ENCODE peak calls at places on chromosome X, in seven cellular contexts. K is activated naive CD8-positive, alpha-beta T cell treated with anti-CD3 and anti-CD28 coated beads, Interleukin-2, amount 50 U/mL, for 24 hours; J is T-helper 9 cell; E is psoas muscle; I is lower leg skin; W is GM12892; R is HuH-7. O is an unnamed sample.
A peak's percentile ranks its signal among the peaks of the same experiment; 100 is the strongest.

GRCh38 chrX:74853255-74853654 is 72.0 kb downstream of the NEXMIF start:
- DNase-seq in K (no peak), J (no peak), E (no peak), I (no peak), W (no peak), R (no peak), O (no peak)

GRCh38 chrX:74383611-74384010 is 37.7 kb upstream of the SLC16A2 start:
- DNase-seq in K (peak; percentile 16), J (no peak), E (no peak), I (no peak), W (no peak), R (peak; percentile 42), O (no peak)

GRCh38 chrX:72057331-72057730 is 74.4 kb downstream of the RTL5 start:
- DNase-seq in K (no peak), J (no peak), E (no peak), I (no peak), W (no peak), R (no peak), O (no peak)

GRCh38 chrX:29419774-29420553 is 795.4 kb upstream of the MAGEB2 start:
- DNase-seq in K (no peak), J (no peak), E (no peak), I (no peak), W (no peak), R (no peak), O (no peak)

GRCh38 chrX:131081772-131082755 is 23.9 kb downstream of the ARHGAP36 start:
- DNase-seq in K (no peak), J (no peak), E (no peak), I (no peak), W (no peak), R (no peak), O (no peak)

GRCh38 chrX:57771689-57772088 is 91.6 kb upstream of the NLRP2B start:
- DNase-seq in K (no peak), J (no peak), E (no peak), I (no peak), W (no peak), R (no peak), O (no peak)

GRCh38 chrX:15989716-15990115 is 133.6 kb upstream of the GRPR start:
- DNase-seq in K (no peak), J (no peak), E (no peak), I (no peak), W (no peak), R (no peak), O (no peak)

GRCh38 chrX:109384569-109385174 is 97.2 kb downstream of the GUCY2F start:
- DNase-seq in K (no peak), J (no peak), E (no peak), I (no peak), W (no peak), R (no peak), O (no peak)

GRCh38 chrX:53445977-53446376 is 11.8 kb upstream of the HSD17B10 start:
- DNase-seq in K (peak; percentile 39), J (peak; percentile 21), E (peak; percentile 51), I (no peak), W (peak; percentile 31), R (peak; percentile 47), O (no peak)

GRCh38 chrX:72714471-72714916 is 388 bp upstream of the PHKA1 start:
- DNase-seq in K (peak; percentile 3), J (no peak), E (peak; percentile 90), I (peak; percentile 86), W (no peak), R (no peak), O (peak; percentile 92)

GRCh38 chrX:39832211-39832610 is 265.5 kb downstream of the BCOR start:
- DNase-seq in K (no peak), J (no peak), E (peak; percentile 39), I (no peak), W (no peak), R (no peak), O (no peak)

GRCh38 chrX:70434914-70435586 is 9.6 kb upstream of the DLG3 start:
- DNase-seq in K (no peak), J (no peak), E (peak; percentile 78), I (peak; percentile 84), W (no peak), R (no peak), O (no peak)

GRCh38 chrX:39815621-39816020 is 282.1 kb downstream of the BCOR start:
- DNase-seq in K (peak; percentile 22), J (no peak), E (peak; percentile 1), I (no peak), W (no peak), R (no peak), O (no peak)

GRCh38 chrX:130172127-130172834 is 519 bp downstream of the RAB33A start:
- DNase-seq in K (no peak), J (no peak), E (no peak), I (peak; percentile 67), W (no peak), R (no peak), O (no peak)

GRCh38 chrX:19440713-19441112 is 74.6 kb downstream of the MAP3K15 start:
- DNase-seq in K (no peak), J (no peak), E (no peak), I (no peak), W (no peak), R (no peak), O (no peak)

GRCh38 chrX:118360429-118361125 is 14.7 kb downstream of the WDR44 start:
- DNase-seq in K (no peak), J (no peak), E (no peak), I (no peak), W (no peak), R (no peak), O (no peak)

GRCh38 chrX:20427173-20427770 is 160.6 kb upstream of the RPS6KA3 start:
- DNase-seq in K (no peak), J (no peak), E (no peak), I (no peak), W (no peak), R (no peak), O (no peak)

GRCh38 chrX:153492153-153492454 is 2.7 kb upstream of the BGN start:
- DNase-seq in K (no peak), J (no peak), E (no peak), I (no peak), W (no peak), R (no peak), O (no peak)

GRCh38 chrX:128622296-128622695 is 570.1 kb upstream of the ACTRT1 start:
- DNase-seq in K (no peak), J (no peak), E (no peak), I (no peak), W (no peak), R (no peak), O (no peak)

GRCh38 chrX:104318330-104319009 is 63.7 kb upstream of the ESX1 start:
- DNase-seq in K (no peak), J (no peak), E (no peak), I (no peak), W (no peak), R (peak; percentile 6), O (no peak)

GRCh38 chrX:106726485-106727437 is at the start of gene RNF128:
- DNase-seq in K (peak; percentile 5), J (peak; percentile 1), E (peak; percentile 72), I (no peak), W (no peak), R (peak; percentile 79), O (no peak)

GRCh38 chrX:142549923-142550322 is 344.8 kb upstream of the MAGEC2 start:
- DNase-seq in K (no peak), J (no peak), E (no peak), I (no peak), W (no peak), R (no peak), O (no peak)

GRCh38 chrX:71612256-71612655 is 6.1 kb downstream of the CXCR3 start:
- DNase-seq in K (no peak), J (no peak), E (no peak), I (no peak), W (no peak), R (no peak), O (no peak)

GRCh38 chrX:27966955-27967354 is 14.3 kb downstream of the DCAF8L1 start:
- DNase-seq in K (no peak), J (no peak), E (no peak), I (no peak), W (no peak), R (no peak), O (no peak)

GRCh38 chrX:19790829-19791228 is 96.6 kb downstream of the SH3KBP1 start:
- DNase-seq in K (no peak), J (no peak), E (no peak), I (no peak), W (no peak), R (no peak), O (no peak)

GRCh38 chrX:143306991-143307965 is 210.0 kb downstream of the SPANXN3 start:
- DNase-seq in K (no peak), J (no peak), E (no peak), I (no peak), W (no peak), R (no peak), O (no peak)

GRCh38 chrX:42944381-42944998 is 166.5 kb upstream of the PPP1R2C start:
- DNase-seq in K (no peak), J (no peak), E (no peak), I (no peak), W (no peak), R (no peak), O (no peak)

GRCh38 chrX:115177941-115178340 is 11.3 kb upstream of the RBMXL3 start:
- DNase-seq in K (no peak), J (no peak), E (no peak), I (no peak), W (no peak), R (no peak), O (no peak)

GRCh38 chrX:10071451-10072163 is 85.2 kb upstream of the CLCN4 start:
- DNase-seq in K (no peak), J (no peak), E (no peak), I (no peak), W (no peak), R (no peak), O (no peak)

GRCh38 chrX:55754861-55755294 is 37.3 kb downstream of the RRAGB start:
- DNase-seq in K (no peak), J (no peak), E (no peak), I (no peak), W (no peak), R (no peak), O (no peak)

GRCh38 chrX:153922932-153923857 is 2.9 kb downstream of the ARHGAP4 start:
- DNase-seq in K (no peak), J (no peak), E (peak; percentile 91), I (no peak), W (no peak), R (peak; percentile 83), O (no peak)

GRCh38 chrX:110044531-110045249 is 41.8 kb downstream of the TMEM164 start:
- DNase-seq in K (no peak), J (no peak), E (no peak), I (no peak), W (no peak), R (no peak), O (no peak)

GRCh38 chrX:72029473-72030411 is 102.0 kb downstream of the RTL5 start:
- DNase-seq in K (no peak), J (no peak), E (no peak), I (peak; percentile 84), W (no peak), R (peak; percentile 17), O (no peak)

GRCh38 chrX:95889279-95889678 is 795.4 kb upstream of the DIAPH2 start:
- DNase-seq in K (no peak), J (no peak), E (no peak), I (no peak), W (no peak), R (no peak), O (no peak)

GRCh38 chrX:70166601-70167590 is 10.4 kb upstream of the DGAT2L6 start:
- DNase-seq in K (no peak), J (no peak), E (no peak), I (no peak), W (no peak), R (no peak), O (no peak)

GRCh38 chrX:112865464-112866025 is 24.9 kb upstream of the AMOT start:
- DNase-seq in K (no peak), J (no peak), E (no peak), I (no peak), W (no peak), R (peak; percentile 13), O (no peak)

GRCh38 chrX:119427024-119427794 is 28.1 kb downstream of the SLC25A43 start:
- DNase-seq in K (peak; percentile 1), J (no peak), E (no peak), I (no peak), W (peak; percentile 20), R (no peak), O (no peak)